ENCODE peak calls at places on chromosomes 12 and 14, in nine cellular contexts. One of them, this sample, is unnamed.

GRCh38 chr12:124347805-124348658 is 53.1 kb downstream of the RFLNA start:
- DNase-seq in uterus: no peak
- DNase-seq in HCT116: no peak
- DNase-seq in lower leg skin: no peak
- DNase-seq in ovary: no peak
- DNase-seq in GM12892: no peak
- DNase-seq in GM12891: no peak
- DNase-seq in heart left ventricle: no peak
- DNase-seq in tibial nerve: no peak
- DNase-seq in this sample: no peak

GRCh38 chr12:96719671-96720362 is 187.2 kb upstream of the NEDD1 start:
- DNase-seq in GM12891: peak
- DNase-seq in heart left ventricle: no peak
- DNase-seq in ovary: no peak
- DNase-seq in uterus: no peak
- DNase-seq in GM12892: peak
- DNase-seq in tibial nerve: no peak
- DNase-seq in lower leg skin: no peak
- DNase-seq in HCT116: no peak
- DNase-seq in this sample: no peak

GRCh38 chr14:51157012-51157411 is 62.1 kb upstream of the TRIM9 start:
- DNase-seq in HCT116: peak
- DNase-seq in uterus: no peak
- DNase-seq in heart left ventricle: no peak
- DNase-seq in ovary: no peak
- DNase-seq in GM12892: no peak
- DNase-seq in tibial nerve: no peak
- DNase-seq in lower leg skin: no peak
- DNase-seq in GM12891: no peak
- DNase-seq in this sample: peak

GRCh38 chr12:6507102-6507998 is 13.4 kb downstream of the NCAPD2 start:
- DNase-seq in HCT116: no peak
- DNase-seq in lower leg skin: no peak
- DNase-seq in tibial nerve: no peak
- DNase-seq in heart left ventricle: no peak
- DNase-seq in GM12892: no peak
- DNase-seq in ovary: no peak
- DNase-seq in GM12891: no peak
- DNase-seq in uterus: no peak
- DNase-seq in this sample: no peak

GRCh38 chr12:42483534-42483857 is 106.0 kb downstream of the PRICKLE1 start:
- DNase-seq in heart left ventricle: peak
- DNase-seq in lower leg skin: no peak
- DNase-seq in ovary: peak
- DNase-seq in GM12892: peak
- DNase-seq in GM12891: peak
- DNase-seq in uterus: peak
- DNase-seq in tibial nerve: no peak
- DNase-seq in HCT116: no peak
- DNase-seq in this sample: no peak

GRCh38 chr14:87049886-87050820 is 942.8 kb downstream of the GALC start:
- DNase-seq in lower leg skin: no peak
- DNase-seq in uterus: no peak
- DNase-seq in heart left ventricle: no peak
- DNase-seq in tibial nerve: no peak
- DNase-seq in HCT116: no peak
- DNase-seq in ovary: no peak
- DNase-seq in GM12892: no peak
- DNase-seq in GM12891: no peak
- DNase-seq in this sample: peak

GRCh38 chr14:103889313-103890051 is 38.8 kb upstream of the TDRD9 start:
- DNase-seq in tibial nerve: no peak
- DNase-seq in lower leg skin: no peak
- DNase-seq in heart left ventricle: no peak
- DNase-seq in GM12891: no peak
- DNase-seq in ovary: no peak
- DNase-seq in GM12892: no peak
- DNase-seq in HCT116: no peak
- DNase-seq in uterus: no peak
- DNase-seq in this sample: peak

GRCh38 chr12:1791104-1791927 is 29.0 kb upstream of the LRTM2 start:
- DNase-seq in HCT116: peak
- DNase-seq in GM12892: no peak
- DNase-seq in GM12891: no peak
- DNase-seq in heart left ventricle: peak
- DNase-seq in ovary: peak
- DNase-seq in tibial nerve: peak
- DNase-seq in uterus: peak
- DNase-seq in lower leg skin: peak
- DNase-seq in this sample: no peak

DNA sequence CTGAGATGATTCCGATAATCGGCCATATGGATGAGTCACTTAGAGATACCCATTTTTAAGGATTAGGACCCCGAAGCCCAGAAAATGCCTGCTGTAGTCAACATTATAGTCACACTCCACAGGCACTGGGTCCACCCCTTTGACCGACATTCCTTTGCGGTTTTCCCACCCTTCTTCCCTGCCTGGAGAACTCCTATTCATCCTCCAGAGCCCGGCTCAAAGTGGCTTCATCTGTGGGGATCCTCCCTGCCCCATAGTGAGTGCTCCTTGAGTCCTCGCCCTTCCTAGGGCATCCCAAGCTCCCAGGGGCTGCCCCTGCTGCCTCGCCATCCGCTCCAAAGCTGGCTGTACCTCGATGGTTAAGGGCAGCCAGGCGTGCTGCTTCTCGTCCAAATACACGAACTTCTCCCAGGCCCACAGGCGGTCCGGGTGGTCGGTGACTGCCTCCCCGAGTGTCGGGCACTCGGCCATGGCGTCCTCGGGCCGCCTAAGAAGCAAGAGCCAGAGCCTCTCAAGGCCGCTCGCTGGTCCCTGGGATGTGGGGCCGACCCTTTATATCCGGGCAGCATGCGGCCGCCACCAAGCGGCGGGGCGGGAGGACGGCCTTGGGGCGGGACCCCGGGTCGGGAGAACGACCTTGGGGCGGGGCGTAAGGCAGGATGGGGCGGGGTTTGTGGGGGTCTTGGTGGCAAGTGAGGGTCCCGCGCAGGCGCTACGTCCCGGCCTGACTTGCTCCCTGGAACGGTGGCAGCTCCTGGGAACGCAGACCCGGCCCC is at the start of gene TCL1A:
- DNase-seq in uterus: no peak
- DNase-seq in GM12892: peak
- DNase-seq in GM12891: no peak
- DNase-seq in tibial nerve: no peak
- DNase-seq in lower leg skin: no peak
- DNase-seq in HCT116: no peak
- DNase-seq in heart left ventricle: no peak
- DNase-seq in ovary: no peak
- DNase-seq in this sample: no peak
- TF ChIP-seq POLR2A in uterus: no peak
- TF ChIP-seq POLR2A in GM12892: peak
- TF ChIP-seq POLR2A in GM12891: peak
- TF ChIP-seq POLR2A in tibial nerve: no peak
- TF ChIP-seq POLR2A in lower leg skin: no peak
- TF ChIP-seq POLR2A in HCT116: no peak
- TF ChIP-seq POLR2A in heart left ventricle: no peak
- TF ChIP-seq POLR2A in ovary: no peak
- TF ChIP-seq POLR2A in this sample: no peak

GRCh38 chr12:59403259-59403932 is 192.4 kb upstream of the SLC16A7 start:
- DNase-seq in GM12891: peak
- DNase-seq in heart left ventricle: peak
- DNase-seq in GM12892: no peak
- DNase-seq in HCT116: peak
- DNase-seq in ovary: no peak
- DNase-seq in tibial nerve: peak
- DNase-seq in lower leg skin: peak
- DNase-seq in uterus: peak
- DNase-seq in this sample: peak
- TF ChIP-seq POLR2A in GM12891: no peak
- TF ChIP-seq POLR2A in heart left ventricle: no peak
- TF ChIP-seq POLR2A in GM12892: no peak
- TF ChIP-seq POLR2A in HCT116: no peak
- TF ChIP-seq POLR2A in ovary: no peak
- TF ChIP-seq POLR2A in tibial nerve: no peak
- TF ChIP-seq POLR2A in lower leg skin: no peak
- TF ChIP-seq POLR2A in uterus: no peak
- TF ChIP-seq POLR2A in this sample: no peak

GRCh38 chr14:49999826-50000214 is 106.9 kb downstream of the ARF6 start:
- DNase-seq in uterus: no peak
- DNase-seq in GM12892: no peak
- DNase-seq in tibial nerve: no peak
- DNase-seq in lower leg skin: no peak
- DNase-seq in heart left ventricle: no peak
- DNase-seq in ovary: no peak
- DNase-seq in GM12891: no peak
- DNase-seq in HCT116: no peak
- DNase-seq in this sample: no peak

GRCh38 chr14:49997991-49998390 is 105.1 kb downstream of the ARF6 start:
- DNase-seq in lower leg skin: no peak
- DNase-seq in tibial nerve: no peak
- DNase-seq in heart left ventricle: no peak
- DNase-seq in GM12892: no peak
- DNase-seq in HCT116: no peak
- DNase-seq in ovary: no peak
- DNase-seq in GM12891: no peak
- DNase-seq in uterus: no peak
- DNase-seq in this sample: no peak

GRCh38 chr14:50001146-50001998 is 108.5 kb downstream of the ARF6 start:
- DNase-seq in lower leg skin: peak
- DNase-seq in GM12892: peak
- DNase-seq in HCT116: peak
- DNase-seq in heart left ventricle: no peak
- DNase-seq in GM12891: peak
- DNase-seq in uterus: peak
- DNase-seq in tibial nerve: peak
- DNase-seq in ovary: no peak
- DNase-seq in this sample: peak

GRCh38 chr14:50000215-50001145 is 107.6 kb downstream of the ARF6 start:
- DNase-seq in GM12891: no peak
- DNase-seq in uterus: peak
- DNase-seq in HCT116: peak
- DNase-seq in ovary: peak
- DNase-seq in lower leg skin: peak
- DNase-seq in GM12892: peak
- DNase-seq in tibial nerve: peak
- DNase-seq in heart left ventricle: peak
- DNase-seq in this sample: no peak

GRCh38 chr14:49999216-49999761 is 106.4 kb downstream of the ARF6 start:
- DNase-seq in heart left ventricle: peak
- DNase-seq in GM12891: peak
- DNase-seq in uterus: peak
- DNase-seq in lower leg skin: peak
- DNase-seq in GM12892: peak
- DNase-seq in tibial nerve: peak
- DNase-seq in HCT116: peak
- DNase-seq in ovary: no peak
- DNase-seq in this sample: peak
- TF ChIP-seq POLR2A in heart left ventricle: peak
- TF ChIP-seq POLR2A in GM12891: peak
- TF ChIP-seq POLR2A in uterus: no peak
- TF ChIP-seq POLR2A in lower leg skin: no peak
- TF ChIP-seq POLR2A in GM12892: peak
- TF ChIP-seq POLR2A in tibial nerve: peak
- TF ChIP-seq POLR2A in HCT116: no peak
- TF ChIP-seq POLR2A in ovary: no peak
- TF ChIP-seq POLR2A in this sample: no peak

GRCh38 chr14:24160499-24160849 is 591 bp upstream of the IRF9 start:
- DNase-seq in lower leg skin: no peak
- DNase-seq in HCT116: no peak
- DNase-seq in tibial nerve: no peak
- DNase-seq in GM12891: no peak
- DNase-seq in GM12892: no peak
- DNase-seq in uterus: no peak
- DNase-seq in heart left ventricle: peak
- DNase-seq in ovary: no peak
- DNase-seq in this sample: no peak

GRCh38 chr14:24159777-24160498 is 1.1 kb upstream of the IRF9 start:
- DNase-seq in GM12892: no peak
- DNase-seq in tibial nerve: no peak
- DNase-seq in ovary: no peak
- DNase-seq in lower leg skin: no peak
- DNase-seq in heart left ventricle: peak
- DNase-seq in HCT116: no peak
- DNase-seq in GM12891: no peak
- DNase-seq in uterus: no peak
- DNase-seq in this sample: no peak

GRCh38 chr14:24162083-24162482 is 1.0 kb downstream of the IRF9 start:
- DNase-seq in heart left ventricle: no peak
- DNase-seq in lower leg skin: no peak
- DNase-seq in HCT116: no peak
- DNase-seq in GM12892: no peak
- DNase-seq in GM12891: no peak
- DNase-seq in tibial nerve: no peak
- DNase-seq in ovary: no peak
- DNase-seq in uterus: no peak
- DNase-seq in this sample: no peak

GRCh38 chr14:24164591-24164991 is 3.5 kb downstream of the IRF9 start:
- DNase-seq in HCT116: no peak
- DNase-seq in lower leg skin: no peak
- DNase-seq in tibial nerve: no peak
- DNase-seq in GM12891: no peak
- DNase-seq in heart left ventricle: no peak
- DNase-seq in ovary: no peak
- DNase-seq in uterus: no peak
- DNase-seq in GM12892: no peak
- DNase-seq in this sample: no peak

DNA sequence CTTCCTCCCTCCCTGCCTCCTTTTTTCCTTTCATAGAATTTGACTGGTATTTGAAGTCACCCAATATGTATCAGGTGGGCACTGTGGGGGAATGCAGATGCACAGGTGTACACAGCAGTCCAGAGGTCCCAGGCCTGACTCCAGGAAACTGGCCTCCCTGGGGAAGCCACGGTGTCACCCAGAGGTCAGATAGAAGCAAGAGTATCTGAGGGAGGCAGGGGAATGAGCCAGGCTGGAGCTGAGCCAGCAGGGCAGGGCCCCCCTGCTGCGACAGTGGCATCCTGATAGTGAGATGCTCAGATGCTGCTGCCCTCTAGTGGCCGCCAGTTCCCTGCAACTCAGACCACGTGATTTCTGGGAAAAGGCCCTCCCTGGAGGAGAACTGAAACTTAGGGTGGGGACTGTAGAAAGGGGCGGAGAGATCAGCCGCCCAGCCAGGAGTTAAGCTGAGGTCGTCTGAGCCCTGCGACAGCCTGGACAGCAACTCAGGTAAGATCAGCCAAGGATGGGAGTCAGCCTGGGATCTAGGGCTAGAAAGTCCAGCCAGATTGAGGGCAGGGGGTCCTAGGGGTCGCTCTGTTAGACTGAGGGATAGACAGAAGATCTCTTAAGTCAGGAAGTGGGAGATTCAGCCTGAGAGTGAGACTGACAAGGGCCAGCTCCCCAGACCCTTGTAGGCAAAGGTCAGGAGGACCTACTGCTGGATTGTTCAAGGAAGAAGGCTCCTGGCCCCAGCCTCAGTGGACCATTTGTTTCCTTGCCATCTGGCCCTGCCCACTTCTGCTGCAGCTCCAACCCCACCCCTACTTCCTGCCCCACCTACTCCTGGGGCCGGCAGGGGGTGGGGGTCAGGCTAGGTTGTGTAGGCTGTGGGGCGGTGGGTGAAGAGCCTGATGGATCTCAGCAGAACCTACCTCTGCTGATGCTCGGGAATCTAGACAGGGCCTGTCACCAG is at the start of gene IRF9:
- DNase-seq in lower leg skin: peak
- DNase-seq in uterus: peak
- DNase-seq in GM12891: peak
- DNase-seq in tibial nerve: peak
- DNase-seq in ovary: peak
- DNase-seq in heart left ventricle: peak
- DNase-seq in HCT116: peak
- DNase-seq in GM12892: peak
- DNase-seq in this sample: peak
- TF ChIP-seq POLR2A in lower leg skin: no peak
- TF ChIP-seq POLR2A in uterus: peak
- TF ChIP-seq POLR2A in GM12891: peak
- TF ChIP-seq POLR2A in tibial nerve: peak
- TF ChIP-seq POLR2A in ovary: peak
- TF ChIP-seq POLR2A in heart left ventricle: peak
- TF ChIP-seq POLR2A in HCT116: peak
- TF ChIP-seq POLR2A in GM12892: peak
- TF ChIP-seq POLR2A in this sample: peak

This sample was measured in H54.